ENCODE peak calls at places on chromosome 9, in six cellular contexts. One of them, this sample, is unnamed.

GRCh38 chr9:77731930-77732329 is 83.8 kb upstream of the GNA14 start:
- DNase-seq in A549: no peak
- DNase-seq in Peyer's patch: peak; percentile 57
- DNase-seq in spleen: no peak
- DNase-seq in adrenal gland: no peak
- DNase-seq in endothelial cell of umbilical vein: no peak
- DNase-seq in this sample: no peak

GRCh38 chr9:121972501-121972981 is 120.6 kb downstream of the TTLL11 start:
- DNase-seq in endothelial cell of umbilical vein: peak; percentile 75
- DNase-seq in spleen: no peak
- DNase-seq in Peyer's patch: peak; percentile 80
- DNase-seq in A549: peak; percentile 47
- DNase-seq in adrenal gland: peak; percentile 80
- DNase-seq in this sample: no peak

GRCh38 chr9:113558632-113559502 is 95.3 kb downstream of the RGS3 start:
- DNase-seq in adrenal gland: peak; percentile 98
- DNase-seq in spleen: peak; percentile 86
- DNase-seq in A549: no peak
- DNase-seq in Peyer's patch: peak; percentile 64
- DNase-seq in endothelial cell of umbilical vein: peak; percentile 79
- DNase-seq in this sample: peak; percentile 69

GRCh38 chr9:18327106-18327505 is 146.8 kb upstream of the ADAMTSL1 start:
- DNase-seq in spleen: no peak
- DNase-seq in A549: no peak
- DNase-seq in endothelial cell of umbilical vein: no peak
- DNase-seq in adrenal gland: no peak
- DNase-seq in Peyer's patch: no peak
- DNase-seq in this sample: no peak

GRCh38 chr9:131642496-131643083 is 97.3 kb downstream of the PRRT1B start:
- DNase-seq in endothelial cell of umbilical vein: no peak
- DNase-seq in A549: no peak
- DNase-seq in Peyer's patch: no peak
- DNase-seq in adrenal gland: no peak
- DNase-seq in spleen: no peak
- DNase-seq in this sample: no peak

GRCh38 chr9:75138260-75139040 is 50.1 kb downstream of the OSTF1 start:
- DNase-seq in Peyer's patch: no peak
- DNase-seq in spleen: no peak
- DNase-seq in A549: no peak
- DNase-seq in endothelial cell of umbilical vein: no peak
- DNase-seq in adrenal gland: no peak
- DNase-seq in this sample: no peak

GRCh38 chr9:22033012-22033630 is 24.0 kb upstream of the CDKN2B start:
- DNase-seq in endothelial cell of umbilical vein: no peak
- DNase-seq in Peyer's patch: no peak
- DNase-seq in spleen: no peak
- DNase-seq in adrenal gland: no peak
- DNase-seq in A549: no peak
- DNase-seq in this sample: no peak

GRCh38 chr9:112819635-112820496 is 69.3 kb downstream of the SNX30 start:
- DNase-seq in endothelial cell of umbilical vein: peak; percentile 50
- DNase-seq in spleen: no peak
- DNase-seq in Peyer's patch: no peak
- DNase-seq in A549: peak; percentile 69
- DNase-seq in adrenal gland: peak; percentile 64
- DNase-seq in this sample: peak; percentile 60

GRCh38 chr9:114790521-114790920 is 15.3 kb downstream of the TNFSF15 start:
- DNase-seq in endothelial cell of umbilical vein: no peak
- DNase-seq in Peyer's patch: no peak
- DNase-seq in spleen: no peak
- DNase-seq in adrenal gland: no peak
- DNase-seq in A549: no peak
- DNase-seq in this sample: no peak

GRCh38 chr9:13942695-13943094 is 371.2 kb downstream of the NFIB start:
- DNase-seq in Peyer's patch: no peak
- DNase-seq in adrenal gland: peak; percentile 11
- DNase-seq in spleen: no peak
- DNase-seq in A549: peak; percentile 36
- DNase-seq in endothelial cell of umbilical vein: peak; percentile 81
- DNase-seq in this sample: peak; percentile 29

GRCh38 chr9:106862115-106862945 is 636 bp upstream of the ZNF462 start:
- DNase-seq in A549: peak; percentile 43
- DNase-seq in adrenal gland: peak; percentile 51
- DNase-seq in Peyer's patch: peak; percentile 58
- DNase-seq in spleen: no peak
- DNase-seq in endothelial cell of umbilical vein: peak; percentile 54
- DNase-seq in this sample: peak; percentile 39

GRCh38 chr9:124079176-124079925 is 67.8 kb downstream of the LHX2 start:
- DNase-seq in endothelial cell of umbilical vein: peak; percentile 33
- DNase-seq in spleen: no peak
- DNase-seq in adrenal gland: peak; percentile 23
- DNase-seq in A549: peak; percentile 39
- DNase-seq in Peyer's patch: no peak
- DNase-seq in this sample: no peak

GRCh38 chr9:88531920-88532319 is 3.1 kb upstream of the NXNL2 start:
- DNase-seq in spleen: peak; percentile 31
- DNase-seq in adrenal gland: no peak
- DNase-seq in Peyer's patch: no peak
- DNase-seq in A549: no peak
- DNase-seq in endothelial cell of umbilical vein: peak; percentile 7
- DNase-seq in this sample: no peak

GRCh38 chr9:17291766-17292165 is 156.9 kb downstream of the CNTLN start:
- DNase-seq in endothelial cell of umbilical vein: no peak
- DNase-seq in spleen: no peak
- DNase-seq in Peyer's patch: no peak
- DNase-seq in adrenal gland: no peak
- DNase-seq in A549: no peak
- DNase-seq in this sample: no peak

GRCh38 chr9:3936520-3937235 is 363.2 kb downstream of the GLIS3 start:
- DNase-seq in Peyer's patch: no peak
- DNase-seq in A549: no peak
- DNase-seq in endothelial cell of umbilical vein: peak; percentile 93
- DNase-seq in spleen: peak; percentile 81
- DNase-seq in adrenal gland: peak; percentile 28
- DNase-seq in this sample: no peak

GRCh38 chr9:135456436-135457104 is 23.0 kb upstream of the PPP1R26 start:
- DNase-seq in spleen: no peak
- DNase-seq in endothelial cell of umbilical vein: no peak
- DNase-seq in adrenal gland: no peak
- DNase-seq in A549: no peak
- DNase-seq in Peyer's patch: no peak
- DNase-seq in this sample: no peak

GRCh38 chr9:107504585-107505455 is 15.3 kb upstream of the KLF4 start:
- DNase-seq in spleen: no peak
- DNase-seq in endothelial cell of umbilical vein: peak; percentile 87
- DNase-seq in Peyer's patch: peak; percentile 58
- DNase-seq in A549: peak; percentile 95
- DNase-seq in adrenal gland: peak; percentile 42
- DNase-seq in this sample: no peak

GRCh38 chr9:114539718-114540410 is 34.6 kb upstream of the WHRN start:
- DNase-seq in spleen: no peak
- DNase-seq in Peyer's patch: no peak
- DNase-seq in A549: no peak
- DNase-seq in endothelial cell of umbilical vein: no peak
- DNase-seq in adrenal gland: no peak
- DNase-seq in this sample: no peak

GRCh38 chr9:18606831-18607230 is 132.9 kb downstream of the ADAMTSL1 start:
- DNase-seq in adrenal gland: no peak
- DNase-seq in spleen: no peak
- DNase-seq in Peyer's patch: no peak
- DNase-seq in A549: no peak
- DNase-seq in endothelial cell of umbilical vein: peak; percentile 44
- DNase-seq in this sample: no peak

GRCh38 chr9:134913041-134913712 is 4.5 kb downstream of the FCN1 start:
- DNase-seq in spleen: no peak
- DNase-seq in endothelial cell of umbilical vein: no peak
- DNase-seq in A549: no peak
- DNase-seq in Peyer's patch: peak; percentile 32
- DNase-seq in adrenal gland: no peak
- DNase-seq in this sample: no peak

GRCh38 chr9:27447036-27447700 is 76.9 kb upstream of the IFNK start:
- DNase-seq in Peyer's patch: no peak
- DNase-seq in A549: no peak
- DNase-seq in endothelial cell of umbilical vein: no peak
- DNase-seq in adrenal gland: no peak
- DNase-seq in spleen: no peak
- DNase-seq in this sample: no peak

GRCh38 chr9:84024041-84024575 is 43.5 kb downstream of the RMI1 start:
- DNase-seq in adrenal gland: no peak
- DNase-seq in endothelial cell of umbilical vein: no peak
- DNase-seq in Peyer's patch: no peak
- DNase-seq in spleen: no peak
- DNase-seq in A549: no peak
- DNase-seq in this sample: no peak

GRCh38 chr9:104903609-104904008 is 24.3 kb downstream of the ABCA1 start:
- DNase-seq in A549: no peak
- DNase-seq in Peyer's patch: no peak
- DNase-seq in endothelial cell of umbilical vein: no peak
- DNase-seq in adrenal gland: peak; percentile 48
- DNase-seq in spleen: no peak
- DNase-seq in this sample: no peak

DNA sequence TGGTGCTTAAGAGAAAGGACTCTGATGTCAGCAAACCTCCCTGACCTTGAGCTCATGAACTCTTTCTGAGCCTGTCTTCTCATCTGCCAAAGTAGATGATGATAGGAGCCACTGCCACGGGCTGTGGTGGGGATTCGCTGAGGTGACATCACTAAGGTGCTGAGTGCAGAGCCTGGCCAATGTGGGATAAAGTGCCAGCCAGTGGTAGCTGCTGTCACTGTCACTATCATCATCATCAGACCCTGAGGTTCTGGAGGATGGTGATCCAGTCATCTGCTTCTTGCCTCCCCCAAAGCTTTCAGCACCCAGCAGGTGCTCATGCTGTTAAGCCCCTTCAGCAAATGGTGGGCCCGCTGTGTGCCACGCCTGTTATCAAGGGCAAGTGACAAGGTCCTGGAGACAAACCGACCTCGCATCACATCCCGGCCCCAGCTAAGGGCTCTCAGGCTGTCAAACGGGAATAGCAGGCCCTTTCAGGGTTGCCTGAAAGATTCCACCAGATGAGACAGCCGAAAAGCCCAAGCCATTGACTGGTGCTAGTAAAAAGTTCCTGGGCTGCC is 6.4 kb downstream of the FPGS start:
- DNase-seq in adrenal gland: peak; percentile 80
- DNase-seq in endothelial cell of umbilical vein: no peak
- DNase-seq in Peyer's patch: no peak
- DNase-seq in A549: no peak
- DNase-seq in spleen: no peak
- DNase-seq in this sample: no peak
- TF ChIP-seq POLR2A in adrenal gland: no peak
- TF ChIP-seq POLR2A in endothelial cell of umbilical vein: no peak
- TF ChIP-seq POLR2A in Peyer's patch: no peak
- TF ChIP-seq POLR2A in A549: no peak
- TF ChIP-seq POLR2A in spleen: no peak
- TF ChIP-seq POLR2A in this sample: no peak

GRCh38 chr9:137110911-137111787 is 3.4 kb downstream of the DPP7 start:
- DNase-seq in adrenal gland: no peak
- DNase-seq in spleen: no peak
- DNase-seq in A549: no peak
- DNase-seq in endothelial cell of umbilical vein: no peak
- DNase-seq in Peyer's patch: no peak
- DNase-seq in this sample: no peak

GRCh38 chr9:137113385-137114159 is 961 bp downstream of the DPP7 start:
- DNase-seq in A549: peak; percentile 25
- DNase-seq in adrenal gland: peak; percentile 39
- DNase-seq in Peyer's patch: no peak
- DNase-seq in endothelial cell of umbilical vein: no peak
- DNase-seq in spleen: no peak
- DNase-seq in this sample: no peak

GRCh38 chr9:137112564-137113384 is 1.8 kb downstream of the DPP7 start:
- DNase-seq in adrenal gland: no peak
- DNase-seq in A549: peak; percentile 31
- DNase-seq in endothelial cell of umbilical vein: no peak
- DNase-seq in Peyer's patch: no peak
- DNase-seq in spleen: no peak
- DNase-seq in this sample: no peak

GRCh38 chr9:137110147-137110910 is 4.2 kb downstream of the DPP7 start:
- DNase-seq in A549: no peak
- DNase-seq in Peyer's patch: no peak
- DNase-seq in spleen: no peak
- DNase-seq in adrenal gland: no peak
- DNase-seq in endothelial cell of umbilical vein: no peak
- DNase-seq in this sample: no peak

DNA sequence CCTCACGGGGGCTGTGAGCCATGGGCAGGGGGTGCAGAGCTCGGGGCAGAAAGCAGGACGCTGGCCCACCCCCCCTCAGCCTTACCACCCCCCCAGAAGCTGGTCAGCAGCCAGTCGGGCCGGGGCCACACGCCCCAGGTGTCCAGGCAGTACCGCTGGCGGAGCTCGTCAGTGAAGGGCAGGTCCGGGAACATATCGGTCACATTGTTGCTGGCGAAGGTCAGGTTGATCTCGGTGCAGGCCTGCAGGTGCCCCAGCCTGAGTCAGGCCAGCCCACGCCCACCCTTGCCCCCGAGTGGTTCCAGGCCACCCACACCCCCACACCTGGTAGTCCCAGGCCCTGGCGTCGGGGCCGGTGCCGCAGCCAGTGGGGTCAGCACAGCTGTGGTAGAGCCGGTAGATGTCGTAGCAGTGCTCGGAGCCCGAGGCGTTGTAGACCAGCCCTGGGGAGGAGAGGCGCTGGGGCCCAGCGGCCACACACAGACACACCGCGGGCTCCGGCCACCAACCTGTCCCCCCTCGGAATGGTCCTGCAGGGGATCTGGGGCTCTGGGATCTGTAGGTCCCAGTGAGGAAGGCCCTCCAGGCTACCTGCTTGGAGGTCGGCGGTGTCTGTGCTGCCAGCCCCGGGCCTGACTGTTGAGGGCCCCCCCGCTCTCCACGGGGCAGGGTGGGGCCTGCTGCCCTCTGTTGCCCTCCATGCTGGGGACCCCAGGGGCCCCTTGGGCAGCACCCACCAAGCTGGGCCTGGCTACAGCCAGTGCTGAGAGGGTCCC is 2.6 kb downstream of the DPP7 start:
- DNase-seq in A549: no peak
- DNase-seq in endothelial cell of umbilical vein: no peak
- DNase-seq in Peyer's patch: no peak
- DNase-seq in spleen: no peak
- DNase-seq in adrenal gland: no peak
- DNase-seq in this sample: no peak
- H3K4me3 ChIP-seq in A549: no peak overlapping the region
- H3K4me3 ChIP-seq in endothelial cell of umbilical vein: no peak overlapping the region
- H3K4me3 ChIP-seq in Peyer's patch: no peak overlapping the region
- H3K4me3 ChIP-seq in spleen: no peak overlapping the region
- H3K4me3 ChIP-seq in adrenal gland: no peak overlapping the region
- H3K4me3 ChIP-seq in this sample: no peak overlapping the region

GRCh38 chr9:34989056-34989945 is at the start of gene DNAJB5:
- DNase-seq in endothelial cell of umbilical vein: peak; percentile 100
- DNase-seq in Peyer's patch: peak; percentile 99
- DNase-seq in spleen: peak; percentile 97
- DNase-seq in A549: peak; percentile 99
- DNase-seq in adrenal gland: peak; percentile 100
- DNase-seq in this sample: peak; percentile 99
- TF ChIP-seq POLR2A in endothelial cell of umbilical vein: peak; percentile 67
- TF ChIP-seq POLR2A in Peyer's patch: peak; percentile 59
- TF ChIP-seq POLR2A in spleen: no peak
- TF ChIP-seq POLR2A in A549: peak; percentile 53
- TF ChIP-seq POLR2A in adrenal gland: peak; percentile 95
- TF ChIP-seq POLR2A in this sample: peak; percentile 92

GRCh38 chr9:129885018-129885669 is 49.9 kb downstream of the USP20 start:
- DNase-seq in adrenal gland: peak; percentile 71
- DNase-seq in endothelial cell of umbilical vein: peak; percentile 28
- DNase-seq in A549: no peak
- DNase-seq in Peyer's patch: peak; percentile 80
- DNase-seq in spleen: peak; percentile 92
- DNase-seq in this sample: peak; percentile 48
- H3K4me3 ChIP-seq in adrenal gland: no peak overlapping the region
- H3K4me3 ChIP-seq in endothelial cell of umbilical vein: no peak overlapping the region
- H3K4me3 ChIP-seq in A549: peak overlapping the region; percentile 25
- H3K4me3 ChIP-seq in Peyer's patch: peak overlapping the region; percentile 36
- H3K4me3 ChIP-seq in spleen: peak overlapping the region; percentile 72
- H3K4me3 ChIP-seq in this sample: peak overlapping the region; percentile 8

This sample was measured in uterus.